ENCODE peak calls at places on chromosomes 11 and 22, in ten cellular contexts. H is cardiac muscle cell, F is kidney, O is sigmoid colon, Z is spleen, W is A549, K is PC-9, B is H9, V is tibial artery, A is lower lobe of right lung. D is an unnamed sample.

GRCh38 chr22:48902001-48902869 is 925.4 kb downstream of the BRD1 start:
- DNase-seq in Z (no peak), F (no peak), W (no peak), O (peak), A (no peak), V (no peak), H (no peak), B (peak), K (no peak), D (no peak)

GRCh38 chr11:120931057-120931779 is 92.7 kb upstream of the TBCEL start:
- DNase-seq in A (no peak), K (no peak), B (peak), W (peak), O (no peak), F (no peak), H (no peak), V (no peak), Z (no peak), D (no peak)

GRCh38 chr11:35427158-35427557 is 7.8 kb upstream of the SLC1A2 start:
- DNase-seq in H (peak), W (no peak), K (no peak), V (no peak), F (no peak), A (no peak), Z (no peak), O (no peak), B (no peak), D (peak)

GRCh38 chr22:48575567-48576332 is 1251.9 kb downstream of the BRD1 start:
- DNase-seq in O (no peak), F (peak), W (no peak), B (no peak), H (no peak), K (no peak), Z (no peak), A (peak), V (no peak), D (no peak)

GRCh38 chr11:66419825-66420224 is 1.0 kb upstream of the NPAS4 start:
- DNase-seq in B (peak), V (no peak), F (no peak), H (no peak), K (no peak), Z (no peak), A (no peak), W (no peak), O (no peak), D (no peak)

GRCh38 chr22:30947821-30948454 is 20.6 kb downstream of the MORC2 start:
- DNase-seq in W (peak), K (no peak), B (no peak), A (no peak), V (no peak), Z (no peak), O (no peak), F (no peak), H (peak), D (peak)

GRCh38 chr22:39434243-39434653 is 22.6 kb upstream of the MGAT3 start:
- DNase-seq in Z (no peak), V (no peak), A (no peak), W (no peak), K (no peak), H (no peak), F (peak), B (no peak), O (no peak), D (peak)

GRCh38 chr11:99020324-99021225 is at the start of gene CNTN5:
- DNase-seq in Z (no peak), H (peak), B (peak), W (peak), O (no peak), V (peak), F (peak), K (no peak), A (peak), D (peak)

GRCh38 chr11:59115556-59115955 is 8.5 kb downstream of the FAM111B start:
- DNase-seq in V (no peak), F (no peak), H (no peak), W (no peak), O (no peak), A (no peak), K (no peak), B (no peak), Z (no peak), D (no peak)

GRCh38 chr11:111574373-111575230 is 27.6 kb upstream of the SIK2 start:
- DNase-seq in F (no peak), W (no peak), V (no peak), K (no peak), H (no peak), B (no peak), A (no peak), Z (no peak), O (no peak), D (no peak)

GRCh38 chr11:47572715-47573255 is 6.0 kb downstream of the KBTBD4 start:
- DNase-seq in O (no peak), A (peak), F (no peak), H (no peak), W (no peak), K (no peak), V (no peak), Z (no peak), B (no peak), D (no peak)

DNA sequence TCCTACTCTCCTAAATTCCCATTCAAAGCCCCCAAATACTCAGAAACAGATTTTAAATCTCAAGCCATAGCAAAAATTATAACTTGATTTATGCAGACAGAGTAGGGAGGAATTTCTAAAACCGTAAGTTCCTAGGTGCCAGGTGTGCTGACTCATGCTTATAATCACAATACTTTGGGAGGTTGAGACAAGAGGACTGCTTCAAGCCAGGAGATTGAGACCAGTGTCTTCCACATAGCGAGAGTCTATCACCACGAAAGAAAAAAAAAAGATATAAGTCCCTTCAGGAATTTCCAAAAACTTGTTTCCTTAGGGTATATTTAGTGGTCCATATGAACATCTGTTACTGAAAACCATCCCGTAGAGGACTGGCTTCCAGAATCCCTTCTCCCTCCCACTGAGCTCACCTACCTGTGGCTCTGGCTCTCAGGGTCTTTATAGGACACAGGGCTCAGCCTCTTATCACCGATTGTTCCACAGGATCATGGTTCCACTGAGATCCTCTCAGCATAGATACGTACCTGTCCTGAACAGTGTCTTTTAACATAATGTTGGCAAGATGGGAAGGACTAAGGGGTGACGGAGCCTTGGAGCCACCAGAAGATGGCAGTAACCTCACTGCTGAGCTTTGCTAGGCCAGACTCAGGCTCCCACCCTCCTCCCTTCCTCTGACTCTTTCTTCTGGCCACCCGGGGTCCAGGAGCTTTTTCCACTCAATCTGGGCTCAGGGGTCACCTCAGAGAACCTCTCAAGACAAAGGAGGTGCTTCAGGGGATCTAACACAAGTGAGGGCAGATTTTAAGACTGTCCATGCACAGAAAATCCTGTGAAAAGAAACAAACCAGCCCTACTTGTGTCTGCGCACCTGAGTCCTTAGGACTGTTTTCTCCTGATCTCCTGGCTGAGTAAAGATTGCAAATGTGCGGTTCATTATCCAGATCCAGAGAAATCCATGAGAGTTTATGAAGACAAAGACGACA is 117.5 kb upstream of the TOP3B start:
- DNase-seq in W (no peak), F (no peak), K (no peak), V (no peak), O (no peak), A (no peak), H (peak), B (peak), Z (no peak), D (peak)
- TF ChIP-seq CTCF in W (no peak), F (no peak), K (no peak), V (no peak), O (no peak), A (no peak), H (peak), B (peak), Z (no peak), D (peak)

DNA sequence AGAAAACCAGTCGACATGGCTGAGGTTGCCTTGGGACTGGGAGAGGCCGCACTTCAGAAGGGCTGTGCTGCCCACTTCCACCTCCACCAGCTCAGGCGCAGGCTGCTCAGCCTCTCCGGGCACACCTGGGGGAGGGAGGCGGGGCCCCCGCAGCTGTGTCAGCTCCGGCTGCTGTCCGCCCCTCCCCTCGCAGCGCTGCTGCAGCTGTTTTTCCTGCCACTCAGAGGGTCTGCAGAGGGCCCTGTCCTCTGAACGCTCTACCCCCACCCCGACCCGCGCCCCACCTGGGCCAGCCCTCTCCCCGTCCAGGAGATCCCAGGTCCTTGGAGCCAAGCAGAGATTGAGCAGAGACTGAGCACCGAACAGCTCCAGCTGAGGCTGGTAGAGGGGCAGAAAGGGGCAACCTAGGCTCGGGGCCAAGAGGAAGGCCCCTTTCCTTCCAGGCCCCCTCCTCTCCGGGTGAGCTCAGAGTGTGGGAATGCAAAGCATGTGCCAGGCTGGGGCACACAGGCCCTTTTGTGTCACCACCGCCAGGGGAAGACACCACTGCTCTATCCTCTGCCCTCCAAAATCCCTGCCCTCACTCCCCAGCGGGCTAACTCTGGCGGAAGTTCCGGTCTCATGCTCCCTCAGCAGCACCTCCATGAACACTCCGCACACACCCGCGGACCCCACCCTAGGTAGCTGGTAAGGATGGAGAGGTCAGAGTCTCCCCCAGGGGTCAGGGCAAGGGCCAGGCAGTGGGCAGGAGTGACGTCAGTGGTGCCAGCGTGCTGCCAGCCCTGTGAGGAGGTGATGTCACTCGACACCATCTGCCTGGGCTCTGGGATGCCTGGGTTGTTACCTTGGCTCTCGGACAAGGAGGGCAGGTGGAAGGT is 1.6 kb downstream of the MCAM start:
- DNase-seq in F (no peak), W (no peak), Z (peak), O (peak), V (no peak), A (no peak), K (peak), B (peak), H (no peak), D (no peak)
- H3K27ac ChIP-seq in F (peak), W (peak), Z (peak), O (peak), V (peak), A (peak), K (no peak), B (no peak), H (no peak), D (no peak)

GRCh38 chr11:68690671-68691401 is 6.5 kb downstream of the GAL start:
- DNase-seq in O (peak), H (no peak), Z (no peak), F (no peak), V (no peak), K (no peak), W (no peak), B (peak), A (no peak), D (no peak)
- TF ChIP-seq CTCF in O (no peak), H (no peak), Z (no peak), F (no peak), V (no peak), K (no peak), W (peak), B (peak), A (no peak), D (peak)

GRCh38 chr22:45554040-45554406 is 51.3 kb downstream of the FBLN1 start:
- DNase-seq in B (no peak), A (no peak), Z (no peak), F (peak), O (no peak), W (no peak), V (no peak), H (no peak), K (no peak), D (no peak)
- H3K27ac ChIP-seq in B (no peak), A (peak), Z (peak), F (no peak), O (peak), W (peak), V (peak), H (no peak), K (no peak), D (no peak)

DNA sequence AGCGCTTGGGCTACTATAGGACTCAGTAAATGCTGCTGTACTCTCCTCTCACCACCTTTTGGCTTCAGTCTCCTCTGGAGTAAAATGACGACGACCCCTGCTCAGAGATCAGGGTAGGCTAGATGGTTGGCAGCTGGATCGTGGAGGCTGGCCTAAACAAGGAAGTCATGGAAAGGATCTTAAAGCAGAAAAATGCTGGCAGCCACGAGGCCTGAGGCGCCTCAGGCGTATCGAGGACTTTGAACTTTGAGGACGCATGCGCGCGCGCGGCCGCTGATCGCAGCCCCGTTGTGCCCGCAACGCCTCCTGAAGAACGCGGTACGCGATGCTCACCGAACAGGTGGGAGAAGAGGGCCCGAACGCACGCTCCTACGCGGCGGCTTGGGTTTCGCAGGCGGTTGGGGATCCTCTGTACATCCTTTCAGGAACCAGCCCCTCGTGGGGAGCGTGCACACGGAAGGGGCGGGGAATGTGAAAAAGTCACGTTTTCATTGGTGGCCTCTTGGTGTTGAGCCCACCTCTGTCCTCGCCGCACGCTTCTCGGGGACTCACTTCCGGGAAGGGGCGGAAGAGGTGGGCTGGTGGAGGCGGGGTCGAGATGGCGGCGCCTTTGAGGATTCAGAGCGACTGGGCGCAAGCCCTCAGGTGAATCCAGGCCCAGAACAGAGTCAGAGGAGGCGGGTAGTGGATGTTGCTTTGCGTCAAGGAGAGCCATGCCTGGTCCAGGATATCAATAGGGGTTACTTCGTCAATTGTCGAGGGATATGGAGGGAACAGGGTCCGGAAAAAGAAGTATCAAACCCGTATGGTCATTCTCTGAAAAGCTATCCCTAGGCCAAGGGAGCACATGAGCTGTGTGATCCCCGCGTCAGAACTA is at the start of the genes COA4 and PAAF1:
- DNase-seq in B (peak), A (peak), Z (peak), O (peak), V (peak), W (peak), H (peak), K (peak), F (peak), D (peak)
- TF ChIP-seq CTCF in B (no peak), A (no peak), Z (no peak), O (no peak), V (no peak), W (no peak), H (no peak), K (no peak), F (no peak), D (no peak)

GRCh38 chr22:46845281-46846153 is 83.1 kb downstream of the TBC1D22A start:
- DNase-seq in V (no peak), K (no peak), B (no peak), Z (no peak), F (no peak), H (peak), O (no peak), A (no peak), W (peak), D (peak)

GRCh38 chr22:46844606-46845210 is 82.3 kb downstream of the TBC1D22A start:
- DNase-seq in B (no peak), F (no peak), K (no peak), A (no peak), W (no peak), V (no peak), H (peak), O (no peak), Z (no peak), D (no peak)

GRCh38 chr22:46841528-46841927 is 79.1 kb downstream of the TBC1D22A start:
- DNase-seq in O (no peak), W (no peak), F (no peak), Z (no peak), V (no peak), H (no peak), A (no peak), B (no peak), K (no peak), D (no peak)

GRCh38 chr22:46842606-46843005 is 80.2 kb downstream of the TBC1D22A start:
- DNase-seq in F (no peak), B (no peak), Z (no peak), A (no peak), V (no peak), H (no peak), W (no peak), K (no peak), O (peak), D (no peak)

DNA sequence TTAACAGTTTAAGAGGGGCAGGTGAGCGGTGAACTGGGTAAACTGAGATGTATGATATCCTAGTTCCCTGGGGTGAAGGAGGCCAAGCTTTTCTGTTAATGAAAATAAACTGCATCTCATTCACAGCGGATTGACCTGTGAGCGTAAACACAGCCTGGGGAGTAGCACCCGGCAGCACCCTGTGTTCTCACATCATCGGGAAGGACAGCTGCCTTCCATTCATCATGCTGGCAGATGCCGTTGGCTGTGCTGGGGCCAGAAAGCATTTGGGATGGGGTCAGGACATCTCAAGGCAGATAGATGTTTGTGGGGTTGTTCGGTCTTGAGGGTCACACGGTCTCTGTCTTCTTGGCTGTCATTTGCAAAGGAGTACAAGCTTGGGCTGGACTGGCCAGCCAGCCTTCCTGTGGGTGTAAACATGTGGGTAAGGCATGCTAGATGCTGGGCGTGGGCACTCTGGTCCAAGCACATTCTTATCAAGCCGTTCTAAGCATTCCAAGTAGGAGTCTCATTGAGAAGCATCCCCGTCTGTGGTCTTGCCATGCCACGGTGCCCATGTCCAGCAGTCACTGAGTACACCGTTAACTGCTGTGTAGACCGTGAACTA is 81.3 kb downstream of the TBC1D22A start:
- DNase-seq in F (no peak), A (no peak), K (no peak), O (no peak), B (no peak), Z (no peak), V (no peak), H (no peak), W (no peak), D (no peak)
- H3K27ac ChIP-seq in F (no peak), A (no peak), K (no peak), O (no peak), B (no peak), Z (no peak), V (no peak), H (no peak), W (no peak), D (no peak)

D was measured in brain microvascular endothelial cell.